ENCODE peak calls at places on chromosome 12, in nine cellular contexts. G is GM12892; Q is memory B cell; N is HS-5; J is dorsolateral prefrontal cortex; A is NCI-H1092 treated with DMSO at 0.1 percent for 48 hours; B is T follicular helper cell; F is stimulated activated CD4-positive, alpha-beta T cell treated with anti-CD3 and anti-CD28 coated beads, TNF-alpha, amount 100 ng/mL, for 48 hours; L is GM23338. R is an unnamed sample.
A peak's percentile ranks its signal among the peaks of the same experiment; 100 is the strongest.

GRCh38 chr12:26195641-26196423 is 459 bp downstream of the SSPN start:
- DNase-seq in L (peak; percentile 65), Q (peak; percentile 9), N (peak; percentile 2), G (peak; percentile 13), J (peak; percentile 64), B (no peak), F (no peak), A (no peak), R (no peak)

GRCh38 chr12:87382959-87383591 is 646.1 kb downstream of the C12orf50 start:
- DNase-seq in G (no peak), Q (no peak), B (no peak), L (no peak), N (no peak), A (no peak), J (no peak), F (no peak), R (no peak)

GRCh38 chr12:123813349-123813748 is 51.2 kb downstream of the DNAH10 start:
- DNase-seq in A (no peak), N (peak; percentile 39), Q (no peak), J (no peak), L (no peak), B (no peak), F (no peak), G (no peak), R (no peak)

GRCh38 chr12:32140867-32141266 is 34.2 kb downstream of the BICD1 start:
- DNase-seq in G (no peak), Q (no peak), N (no peak), L (no peak), A (no peak), J (no peak), F (no peak), B (no peak), R (no peak)

GRCh38 chr12:108637222-108637621 is 3.5 kb upstream of the SELPLG start:
- DNase-seq in J (no peak), B (no peak), F (no peak), G (no peak), N (no peak), A (no peak), L (no peak), Q (no peak), R (no peak)

GRCh38 chr12:131159660-131160059 is 206.0 kb downstream of the ADGRD1 start:
- DNase-seq in N (no peak), Q (no peak), G (no peak), A (peak; percentile 3), F (no peak), J (no peak), L (peak; percentile 73), B (no peak), R (no peak)

GRCh38 chr12:52437508-52437907 is 3.3 kb upstream of the KRT75 start:
- DNase-seq in Q (no peak), N (no peak), A (no peak), B (no peak), F (no peak), L (no peak), J (no peak), G (no peak), R (no peak)

GRCh38 chr12:119686776-119687175 is 18.8 kb downstream of the PRKAB1 start:
- DNase-seq in A (no peak), F (no peak), N (no peak), J (peak; percentile 61), B (no peak), L (no peak), G (no peak), Q (no peak), R (no peak)

GRCh38 chr12:52043386-52044212 is 7.6 kb upstream of the NR4A1 start:
- DNase-seq in J (no peak), A (no peak), N (no peak), B (no peak), G (no peak), F (no peak), Q (no peak), L (no peak), R (no peak)